ENCODE peak calls at places on chromosomes 4 and X, in five cellular contexts. G, V, J, F and L are unnamed samples.

GRCh38 chr4:22417408-22417807 is 98.5 kb downstream of the ADGRA3 start:
- DNase-seq in G (no peak), V (no peak), J (no peak), F (no peak), L (no peak)

GRCh38 chr4:122658818-122659295 is 38.0 kb upstream of the IL21 start:
- DNase-seq in G (no peak), V (no peak), J (no peak), F (peak; percentile 56), L (no peak)

GRCh38 chr4:166172619-166173018 is 299.6 kb downstream of the TLL1 start:
- DNase-seq in G (no peak), V (no peak), J (no peak), F (no peak), L (no peak)

GRCh38 chr4:41104155-41104554 is 110.2 kb downstream of the APBB2 start:
- DNase-seq in G (no peak), V (no peak), J (no peak), F (no peak), L (no peak)

GRCh38 chrX:153476628-153477027 is 6.3 kb upstream of the HAUS7 start:
- DNase-seq in G (peak; percentile 9), V (no peak), J (no peak), F (no peak), L (no peak)

GRCh38 chrX:33339219-33339618 is 127.9 kb upstream of the DMD start:
- DNase-seq in G (peak; percentile 9), V (no peak), J (no peak), F (peak; percentile 43), L (no peak)

GRCh38 chr4:73308286-73308685 is 49.7 kb upstream of the ANKRD17 start:
- DNase-seq in G (peak; percentile 51), V (no peak), J (no peak), F (peak; percentile 15), L (no peak)

GRCh38 chr4:48668254-48669017 is 111.6 kb downstream of the FRYL start:
- DNase-seq in G (no peak), V (no peak), J (no peak), F (peak; percentile 68), L (no peak)

GRCh38 chr4:108224628-108225053 is 55.9 kb upstream of the LEF1 start:
- DNase-seq in G (peak; percentile 42), V (no peak), J (no peak), F (no peak), L (no peak)

GRCh38 chr4:22850055-22850454 is 157.3 kb downstream of the GBA3 start:
- DNase-seq in G (no peak), V (no peak), J (no peak), F (no peak), L (no peak)

GRCh38 chr4:32140636-32141035 is 1420.5 kb downstream of the PCDH7 start:
- DNase-seq in G (peak; percentile 47), V (no peak), J (no peak), F (peak; percentile 97), L (no peak)

GRCh38 chr4:186627226-186627865 is 72.0 kb upstream of the MTNR1A start:
- DNase-seq in G (peak; percentile 11), V (no peak), J (no peak), F (peak; percentile 65), L (no peak)

GRCh38 chr4:102807345-102807744 is 20.0 kb downstream of the UBE2D3 start:
- DNase-seq in G (no peak), V (no peak), J (no peak), F (no peak), L (no peak)

GRCh38 chr4:155005395-155006087 is 202.9 kb upstream of the NPY2R start:
- DNase-seq in G (peak; percentile 72), V (no peak), J (no peak), F (no peak), L (no peak)

GRCh38 chrX:63855896-63856295 is 70.9 kb upstream of the ARHGEF9 start:
- DNase-seq in G (peak; percentile 1), V (no peak), J (no peak), F (peak; percentile 37), L (no peak)

GRCh38 chrX:78024349-78025108 is 55.1 kb upstream of the PGAM4 start:
- DNase-seq in G (peak; percentile 26), V (peak; percentile 69), J (peak; percentile 18), F (peak; percentile 23), L (peak; percentile 33)

GRCh38 chr4:187602339-187603092 is 393.1 kb upstream of the ZFP42 start:
- DNase-seq in G (peak; percentile 21), V (no peak), J (no peak), F (peak; percentile 12), L (no peak)

GRCh38 chrX:24282381-24283121 is 31.3 kb downstream of the SUPT20HL2 start:
- DNase-seq in G (peak; percentile 51), V (no peak), J (no peak), F (no peak), L (no peak)

GRCh38 chrX:129544780-129545179 is 4.7 kb downstream of the OCRL start:
- DNase-seq in G (no peak), V (no peak), J (no peak), F (no peak), L (no peak)

GRCh38 chrX:129534816-129535578 is 5.1 kb upstream of the OCRL start:
- DNase-seq in G (no peak), V (no peak), J (no peak), F (peak; percentile 50), L (no peak)

GRCh38 chrX:129545408-129545807 is 5.3 kb downstream of the OCRL start:
- DNase-seq in G (no peak), V (no peak), J (no peak), F (no peak), L (no peak)

GRCh38 chrX:129540068-129540653 is at the start of gene OCRL:
- DNase-seq in G (peak; percentile 52), V (peak; percentile 71), J (peak; percentile 74), F (peak; percentile 58), L (peak; percentile 34)

DNA sequence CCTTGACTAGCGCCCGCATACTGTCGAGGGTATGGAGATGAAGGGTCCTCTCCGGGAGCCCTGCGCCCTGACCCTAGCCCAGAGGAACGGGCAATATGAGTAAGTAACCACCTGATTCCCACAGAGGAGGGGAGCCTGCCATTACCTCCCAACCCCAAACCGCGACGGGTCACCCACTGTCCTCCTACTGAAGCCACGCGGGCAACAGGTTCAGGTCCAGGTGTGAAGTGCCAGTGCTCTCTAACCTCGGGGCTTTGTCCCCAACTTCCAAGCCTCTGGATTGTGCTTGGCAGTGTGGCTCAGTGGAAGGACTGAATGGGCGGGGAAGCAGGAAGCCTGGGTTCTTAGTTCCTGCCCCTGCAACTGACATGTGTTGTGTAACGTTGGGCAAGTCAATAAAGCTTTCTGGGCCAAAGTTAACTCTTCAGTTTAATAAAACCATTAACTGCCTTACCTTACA is 696 bp downstream of the OCRL start:
- DNase-seq in G (no peak), V (peak; percentile 66), J (peak; percentile 25), F (peak; percentile 6), L (no peak)
- H3K27ac ChIP-seq in G (no peak overlapping the region), V (peak overlapping the region; percentile 79), J (peak overlapping the region; percentile 96), F (no peak overlapping the region), L (no peak overlapping the region)

DNA sequence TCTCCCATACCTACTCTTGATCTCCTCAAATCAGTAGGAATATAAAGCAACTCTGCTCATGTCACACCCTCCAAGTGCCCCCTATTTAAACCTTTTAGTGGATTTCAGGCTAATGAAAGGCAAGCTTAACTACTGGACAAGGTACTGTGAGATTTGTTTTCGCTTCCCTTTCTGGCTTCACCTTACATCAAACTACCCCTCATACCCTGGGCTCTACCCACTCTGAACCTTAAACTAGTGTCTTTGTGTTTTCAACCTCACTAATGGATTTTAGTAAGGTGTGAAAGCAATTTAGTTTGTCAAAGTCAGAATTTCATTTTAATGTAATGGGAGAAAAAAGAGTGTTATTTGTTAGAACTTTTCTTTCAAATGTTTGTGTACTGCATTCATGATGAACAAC is 291.7 kb downstream of the INPP4B start:
- DNase-seq in G (no peak), V (no peak), J (no peak), F (no peak), L (no peak)
- H3K4me1 ChIP-seq in G (peaks cover 6% of the 10 kb centered on the region), V (peaks cover 17% of the 10 kb centered on the region), J (peaks cover 33% of the 10 kb centered on the region), F (peaks cover 29% of the 10 kb centered on the region), L (peaks cover 86% of the 10 kb centered on the region)

GRCh38 chr4:85763207-85763606 is 288.3 kb downstream of the ARHGAP24 start:
- DNase-seq in G (no peak), V (no peak), J (no peak), F (no peak), L (no peak)
- H3K4me3 ChIP-seq in G (no peak overlapping the region), V (no peak overlapping the region), J (no peak overlapping the region), F (no peak overlapping the region), L (no peak overlapping the region)

GRCh38 chrX:133544105-133544504 is 128.8 kb upstream of the GPC4 start:
- DNase-seq in G (peak; percentile 62), V (no peak), J (no peak), F (peak; percentile 78), L (no peak)
- H3K27ac ChIP-seq in G (no peak overlapping the region), V (no peak overlapping the region), J (no peak overlapping the region), F (peak overlapping the region; percentile 68), L (no peak overlapping the region)